ENCODE peak calls at places on chromosomes 11 and 22, in five cellular contexts. R is pancreas; N is AG04450; A is CD4-positive, alpha-beta T cell; E is tibial nerve. L is an unnamed sample.

GRCh38 chr22:37353839-37354238 is 71.5 kb downstream of the CYTH4 start:
- DNase-seq in A (no peak), N (no peak), R (no peak), E (no peak), L (no peak)

GRCh38 chr11:65381721-65382035 is 768 bp downstream of the SLC25A45 start:
- DNase-seq in R (no peak), N (no peak), A (no peak), E (peak), L (peak)

GRCh38 chr11:129814244-129814992 is 1.2 kb upstream of the TMEM45B start:
- DNase-seq in E (no peak), A (peak), N (no peak), R (no peak), L (no peak)

GRCh38 chr11:130999086-130999485 is 82.8 kb upstream of the SNX19 start:
- DNase-seq in R (no peak), N (no peak), E (no peak), A (no peak), L (no peak)

GRCh38 chr11:36265793-36266628 is 23.2 kb downstream of the COMMD9 start:
- DNase-seq in A (peak), E (no peak), R (peak), N (no peak), L (peak)

GRCh38 chr11:125274309-125274708 is 109.8 kb downstream of the PKNOX2 start:
- DNase-seq in R (no peak), E (no peak), A (no peak), N (no peak), L (no peak)

GRCh38 chr11:67045314-67045713 is 11.3 kb upstream of the RHOD start:
- DNase-seq in N (peak), A (no peak), E (no peak), R (no peak), L (peak)

GRCh38 chr11:119426142-119426541 is 3.2 kb upstream of the THY1 start:
- DNase-seq in A (no peak), N (no peak), R (no peak), E (no peak), L (no peak)

GRCh38 chr22:39558254-39558727 is 12.3 kb upstream of the CACNA1I start:
- DNase-seq in R (no peak), E (no peak), A (no peak), N (no peak), L (no peak)

GRCh38 chr11:41498726-41499125 is 39.3 kb upstream of the LRRC4C start:
- DNase-seq in A (no peak), R (no peak), E (no peak), N (no peak), L (no peak)

GRCh38 chr11:30457045-30457444 is 129.1 kb downstream of the MPPED2 start:
- DNase-seq in N (no peak), E (no peak), A (no peak), R (no peak), L (no peak)

GRCh38 chr11:73866586-73866996 is 10.1 kb downstream of the COA4 start:
- DNase-seq in A (no peak), E (no peak), N (peak), R (no peak), L (no peak)

GRCh38 chr11:106101797-106102196 is 24.3 kb downstream of the AASDHPPT start:
- DNase-seq in R (no peak), E (no peak), A (no peak), N (no peak), L (no peak)

GRCh38 chr22:30861131-30861530 is 107.4 kb downstream of the MORC2 start:
- DNase-seq in A (peak), E (peak), N (no peak), R (no peak), L (no peak)

GRCh38 chr11:113193894-113194293 is 120.5 kb upstream of the TTC12 start:
- DNase-seq in A (no peak), E (no peak), R (no peak), N (no peak), L (no peak)

GRCh38 chr11:83004855-83005556 is 66.7 kb downstream of the RAB30 start:
- DNase-seq in A (no peak), R (no peak), N (no peak), E (no peak), L (no peak)

GRCh38 chr11:120527111-120527748 is 15.7 kb downstream of the GRIK4 start:
- DNase-seq in A (no peak), N (peak), R (no peak), E (no peak), L (no peak)

GRCh38 chr11:129721685-129722084 is 94.0 kb upstream of the TMEM45B start:
- DNase-seq in R (no peak), N (no peak), A (no peak), E (no peak), L (no peak)

GRCh38 chr22:23557036-23557435 is 23.1 kb downstream of the IGLL1 start:
- DNase-seq in R (no peak), A (peak), N (no peak), E (no peak), L (peak)

GRCh38 chr22:43031617-43032016 is 16.7 kb upstream of the PACSIN2 start:
- DNase-seq in A (no peak), E (no peak), N (no peak), R (no peak), L (no peak)

GRCh38 chr11:6217722-6218121 is 12.4 kb downstream of the C11orf42 start:
- DNase-seq in E (no peak), R (no peak), A (no peak), N (no peak), L (no peak)

GRCh38 chr11:122556605-122557004 is 98.9 kb upstream of the UBASH3B start:
- DNase-seq in E (no peak), A (no peak), N (no peak), R (no peak), L (no peak)
- TF ChIP-seq CTCF in E (no peak), A (no peak), N (peak), R (no peak), L (no peak)

GRCh38 chr11:123430736-123431356 is 777 bp downstream of the GRAMD1B start:
- DNase-seq in R (no peak), E (peak), A (peak), N (no peak), L (peak)
- TF ChIP-seq CTCF in R (no peak), E (no peak), A (no peak), N (no peak), L (no peak)

GRCh38 chr11:132284611-132285010 is 914.2 kb downstream of the NTM start:
- DNase-seq in N (no peak), E (no peak), R (no peak), A (no peak), L (no peak)

GRCh38 chr11:132284048-132284447 is 913.6 kb downstream of the NTM start:
- DNase-seq in R (no peak), E (no peak), N (no peak), A (no peak), L (no peak)

DNA sequence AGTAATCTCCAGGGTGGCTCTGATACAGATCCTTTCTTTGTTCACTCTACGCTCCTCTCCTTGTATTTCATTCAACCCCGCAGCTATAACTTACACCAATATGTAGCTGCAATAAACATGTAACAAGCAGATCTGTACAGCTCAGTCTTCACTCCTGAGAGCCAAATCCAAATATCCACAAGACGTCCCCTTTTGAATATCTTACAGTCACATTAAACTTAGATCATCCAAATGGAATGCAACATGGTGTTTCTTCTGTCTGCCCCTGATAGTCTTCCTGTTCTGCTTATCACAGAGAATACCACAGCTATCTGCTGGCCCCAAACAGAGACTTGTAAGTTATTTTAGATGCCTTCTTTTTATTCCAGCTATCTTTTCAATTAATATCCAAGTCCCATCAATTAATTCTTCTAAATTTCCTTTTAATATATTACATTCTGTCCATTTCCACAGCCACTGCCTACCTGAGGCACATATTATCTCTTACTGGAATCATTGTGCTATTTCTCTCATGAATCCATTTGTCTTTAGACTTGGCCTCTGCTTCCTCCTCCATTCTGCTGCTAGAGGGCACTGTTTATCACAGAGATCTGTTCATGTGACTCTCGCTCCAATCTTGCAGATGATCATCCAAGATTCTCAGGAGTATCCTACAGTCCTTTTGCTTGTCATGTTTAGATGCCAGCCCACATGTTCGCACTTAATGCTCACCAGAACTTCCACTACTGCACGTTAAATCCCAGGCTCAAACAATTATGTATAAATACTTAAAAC is 908.6 kb downstream of the NTM start:
- DNase-seq in R (no peak), A (no peak), E (no peak), N (peak), L (peak)
- TF ChIP-seq CTCF in R (no peak), A (no peak), E (no peak), N (peak), L (no peak)

GRCh38 chr11:12109591-12110196 is 696 bp upstream of the MICAL2 start:
- DNase-seq in R (no peak), A (no peak), N (no peak), E (no peak), L (no peak)
- TF ChIP-seq CTCF in R (no peak), A (no peak), N (no peak), E (no peak), L (no peak)

GRCh38 chr22:19036523-19037273 is 85.5 kb downstream of the DGCR2 start:
- DNase-seq in N (no peak), E (no peak), A (peak), R (no peak), L (no peak)
- TF ChIP-seq CTCF in N (peak), E (no peak), A (no peak), R (no peak), L (no peak)

DNA sequence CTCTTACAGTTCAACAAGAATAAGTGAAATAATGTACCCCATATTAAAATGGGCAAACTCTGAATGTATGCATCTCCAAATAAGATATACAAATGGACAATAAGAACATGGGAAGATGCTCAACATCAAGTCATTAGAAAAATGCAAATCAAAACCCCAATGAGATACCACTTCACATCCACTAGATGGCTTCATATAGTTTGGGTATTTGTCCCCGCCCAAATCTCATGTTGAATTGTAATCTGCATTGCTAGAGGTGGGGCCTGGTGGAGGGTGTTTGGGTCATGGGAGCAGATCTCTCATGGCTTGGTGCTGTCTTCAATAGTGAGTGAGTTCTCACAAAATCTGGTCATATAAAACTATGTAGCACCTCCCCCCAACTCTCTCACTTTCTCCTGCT is 5.7 kb downstream of the MPZL2 start:
- DNase-seq in N (no peak), A (no peak), R (no peak), E (no peak), L (no peak)
- TF ChIP-seq CTCF in N (peak), A (no peak), R (no peak), E (no peak), L (no peak)

DNA sequence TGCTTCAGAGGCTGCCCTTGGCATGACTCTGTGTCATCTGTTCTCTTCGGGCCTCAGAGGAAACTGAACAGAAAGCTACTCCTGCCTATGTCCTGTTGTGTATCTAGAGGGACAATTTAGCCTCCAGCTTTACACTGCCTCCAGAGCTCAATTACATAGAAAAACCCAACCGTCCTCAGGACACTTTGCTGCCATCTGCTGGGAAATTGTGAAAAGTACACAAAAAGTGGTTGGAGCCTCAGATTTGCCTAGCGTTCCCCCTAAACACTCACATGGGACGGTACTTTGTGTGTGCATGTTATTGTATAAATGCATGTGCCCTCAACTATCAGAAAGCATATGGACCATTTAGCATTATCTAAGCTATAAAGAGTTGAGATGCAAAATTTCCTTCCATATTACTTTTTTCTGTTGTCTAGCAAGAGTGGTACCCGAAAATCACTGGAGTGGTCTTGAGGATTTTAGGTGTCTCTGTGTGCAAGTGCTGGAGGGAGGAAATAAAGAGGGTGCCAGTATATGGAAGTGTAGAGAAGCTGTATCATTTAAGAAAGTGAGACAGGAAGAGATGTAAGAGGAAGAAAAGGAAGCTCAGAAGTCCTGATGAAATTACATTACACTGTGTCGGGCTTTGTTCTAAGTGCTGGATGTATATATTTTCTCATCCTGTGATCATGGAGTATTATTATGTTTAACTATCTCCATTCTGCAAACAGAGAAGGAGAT is 8.7 kb upstream of the MS4A4E start:
- DNase-seq in A (no peak), R (no peak), E (no peak), N (no peak), L (peak)
- TF ChIP-seq CTCF in A (peak), R (no peak), E (peak), N (peak), L (no peak)

GRCh38 chr11:1303196-1303821 is 6.1 kb downstream of the TOLLIP start:
- DNase-seq in R (no peak), N (no peak), E (no peak), A (peak), L (no peak)
- TF ChIP-seq CTCF in R (no peak), N (peak), E (no peak), A (no peak), L (no peak)

GRCh38 chr11:76185511-76185910 is 20.8 kb downstream of the WNT11 start:
- DNase-seq in N (no peak), R (no peak), A (no peak), E (no peak), L (no peak)

GRCh38 chr11:76177250-76177686 is 29.0 kb downstream of the WNT11 start:
- DNase-seq in R (no peak), N (no peak), E (no peak), A (no peak), L (no peak)

GRCh38 chr11:76184551-76184993 is 21.7 kb downstream of the WNT11 start:
- DNase-seq in E (no peak), R (no peak), N (no peak), A (no peak), L (no peak)

GRCh38 chr11:76179147-76179546 is 27.2 kb downstream of the WNT11 start:
- DNase-seq in N (no peak), A (no peak), R (no peak), E (no peak), L (no peak)

GRCh38 chr11:76181371-76181770 is 24.9 kb downstream of the WNT11 start:
- DNase-seq in R (no peak), N (no peak), A (no peak), E (no peak), L (no peak)
- TF ChIP-seq CTCF in R (no peak), N (no peak), A (no peak), E (no peak), L (no peak)

L was measured in GM13976.